ENCODE peak calls at places on chromosome 13, in six cellular contexts. Z is IMR-90, W is myocyte, E is C1 segment of cervical spinal cord, S is NCI-H1105, F is midbrain. K is an unnamed sample.

GRCh38 chr13:110027470-110028240 is 241.3 kb upstream of the IRS2 start:
- DNase-seq in F (no peak), W (no peak), Z (no peak), S (no peak), E (no peak), K (no peak)

GRCh38 chr13:76610819-76611415 is 275.3 kb downstream of the KCTD12 start:
- DNase-seq in W (no peak), F (no peak), Z (no peak), E (no peak), S (peak; percentile 4), K (no peak)

GRCh38 chr13:58985845-58986244 is 1177.9 kb downstream of the DIAPH3 start:
- DNase-seq in Z (no peak), S (no peak), E (no peak), W (no peak), F (no peak), K (no peak)

GRCh38 chr13:102333320-102334181 is 68.3 kb downstream of the FGF14 start:
- DNase-seq in E (no peak), W (no peak), Z (no peak), S (peak; percentile 72), F (no peak), K (no peak)

GRCh38 chr13:95243207-95243606 is 58.0 kb downstream of the ABCC4 start:
- DNase-seq in Z (no peak), F (no peak), W (peak; percentile 83), E (peak; percentile 33), S (no peak), K (no peak)

GRCh38 chr13:23579072-23579885 is 9.1 kb downstream of the TNFRSF19 start:
- DNase-seq in S (peak; percentile 65), Z (peak; percentile 87), W (peak; percentile 89), E (peak; percentile 82), F (peak; percentile 85), K (peak; percentile 90)

GRCh38 chr13:114155923-114156883 is 22.9 kb upstream of the CFAP97D2 start:
- DNase-seq in F (no peak), E (no peak), Z (no peak), S (no peak), W (no peak), K (no peak)

GRCh38 chr13:99992912-99993311 is 11.3 kb downstream of the ZIC2 start:
- DNase-seq in E (no peak), S (no peak), Z (no peak), W (no peak), F (no peak), K (no peak)

GRCh38 chr13:24995225-24995804 is 100.6 kb upstream of the PABPC3 start:
- DNase-seq in F (peak; percentile 88), S (peak; percentile 44), W (peak; percentile 82), E (peak; percentile 29), Z (peak; percentile 82), K (peak; percentile 77)

GRCh38 chr13:26379831-26380230 is 125.9 kb downstream of the CDK8 start:
- DNase-seq in Z (no peak), W (no peak), F (no peak), E (no peak), S (no peak), K (no peak)

GRCh38 chr13:108561152-108561551 is 68.3 kb upstream of the MYO16 start:
- DNase-seq in W (no peak), Z (no peak), F (peak; percentile 14), S (peak; percentile 89), E (no peak), K (no peak)

GRCh38 chr13:75621147-75621546 is 15.0 kb upstream of the LMO7 start:
- DNase-seq in Z (peak; percentile 70), E (no peak), W (peak; percentile 27), F (no peak), S (no peak), K (no peak)

K was measured in SJCRH30.